ENCODE peak calls at places on chromosomes 16 and 17, in seven cellular contexts. M, D, J, A, Q, P and W are unnamed samples.

GRCh38 chr16:30626230-30626629 is 16.0 kb upstream of the ZNF689 start:
- DNase-seq in M (no peak), D (no peak), J (no peak), A (no peak), Q (no peak), P (no peak), W (no peak)

GRCh38 chr16:79042886-79043285 is 557.7 kb downstream of the MAF start:
- DNase-seq in M (no peak), D (peak; percentile 51), J (no peak), A (no peak), Q (no peak), P (no peak), W (no peak)

GRCh38 chr17:74748529-74749261 is at the start of gene NHERF1:
- DNase-seq in M (peak; percentile 96), D (peak; percentile 89), J (peak; percentile 83), A (peak; percentile 96), Q (peak; percentile 88), P (peak; percentile 95), W (peak; percentile 95)

GRCh38 chr16:12646490-12647274 is 157.0 kb downstream of the CPPED1 start:
- DNase-seq in M (peak; percentile 40), D (no peak), J (no peak), A (no peak), Q (no peak), P (peak; percentile 17), W (peak; percentile 55)

GRCh38 chr17:55576237-55576998 is 65.2 kb upstream of the SMIM36 start:
- DNase-seq in M (peak; percentile 46), D (no peak), J (no peak), A (no peak), Q (no peak), P (peak; percentile 85), W (no peak)

GRCh38 chr17:1179112-1179634 is 608 bp downstream of the ABR start:
- DNase-seq in M (peak; percentile 33), D (no peak), J (no peak), A (no peak), Q (no peak), P (no peak), W (no peak)

GRCh38 chr16:78177927-78178326 is 78.5 kb downstream of the WWOX start:
- DNase-seq in M (no peak), D (no peak), J (no peak), A (no peak), Q (no peak), P (no peak), W (peak; percentile 60)

GRCh38 chr17:50117202-50118040 is 12.5 kb downstream of the SAMD14 start:
- DNase-seq in M (peak; percentile 69), D (peak; percentile 69), J (no peak), A (peak; percentile 56), Q (no peak), P (peak; percentile 71), W (peak; percentile 44)

GRCh38 chr17:3800362-3801042 is 486 bp downstream of the ITGAE start:
- DNase-seq in M (no peak), D (peak; percentile 34), J (no peak), A (no peak), Q (no peak), P (no peak), W (no peak)

GRCh38 chr16:68384293-68385255 is 63.7 kb downstream of the SMPD3 start:
- DNase-seq in M (no peak), D (no peak), J (no peak), A (no peak), Q (no peak), P (no peak), W (no peak)

GRCh38 chr16:52203096-52203495 is 343.8 kb downstream of the TOX3 start:
- DNase-seq in M (no peak), D (no peak), J (no peak), A (no peak), Q (no peak), P (no peak), W (no peak)

GRCh38 chr17:16491703-16492612 is at the start of gene LRRC75A:
- DNase-seq in M (peak; percentile 43), D (peak; percentile 50), J (no peak), A (peak; percentile 52), Q (no peak), P (peak; percentile 62), W (peak; percentile 57)

GRCh38 chr16:2090819-2091721 is 43.3 kb downstream of the TSC2 start:
- DNase-seq in M (peak; percentile 79), D (no peak), J (no peak), A (no peak), Q (peak; percentile 70), P (peak; percentile 48), W (no peak)

GRCh38 chr17:36534117-36534880 is at the start of gene MYO19:
- DNase-seq in M (peak; percentile 77), D (peak; percentile 57), J (peak; percentile 42), A (no peak), Q (peak; percentile 68), P (peak; percentile 72), W (peak; percentile 70)

GRCh38 chr17:32527146-32527545 is 40.4 kb downstream of the CDK5R1 start:
- DNase-seq in M (no peak), D (no peak), J (no peak), A (no peak), Q (no peak), P (no peak), W (no peak)

GRCh38 chr16:2845116-2845515 is 12.9 kb downstream of the PRSS22 start:
- DNase-seq in M (no peak), D (no peak), J (no peak), A (no peak), Q (no peak), P (no peak), W (no peak)